ENCODE peak calls at places on chromosomes 7 and 10, in ten cellular contexts. One of them, this sample, is unnamed.

GRCh38 chr10:31133628-31134302 is 102.1 kb upstream of the ZNF438 start:
- DNase-seq in stimulated activated CD4-positive, alpha-beta T cell treated with anti-CD3 and anti-CD28 coated beads, TNF-alpha, amount 100 ng/mL, for 24 hours: peak
- DNase-seq in amygdala: peak
- DNase-seq in upper lobe of right lung: peak
- DNase-seq in astrocyte of the spinal cord: peak
- DNase-seq in Panc1: no peak
- DNase-seq in iPS-NIHi11: peak
- DNase-seq in left ventricle myocardium inferior: peak
- DNase-seq in GM10248: peak
- DNase-seq in activated CD4-positive, alpha-beta T cell treated with anti-CD3 and anti-CD28 coated beads, Interleukin-2, amount 50 U/mL, for 48 hours: peak
- DNase-seq in this sample: peak

GRCh38 chr7:128827971-128828711 is 2.1 kb upstream of the FLNC start:
- DNase-seq in stimulated activated CD4-positive, alpha-beta T cell treated with anti-CD3 and anti-CD28 coated beads, TNF-alpha, amount 100 ng/mL, for 24 hours: no peak
- DNase-seq in amygdala: no peak
- DNase-seq in upper lobe of right lung: no peak
- DNase-seq in astrocyte of the spinal cord: peak
- DNase-seq in Panc1: peak
- DNase-seq in iPS-NIHi11: no peak
- DNase-seq in left ventricle myocardium inferior: peak
- DNase-seq in GM10248: no peak
- DNase-seq in activated CD4-positive, alpha-beta T cell treated with anti-CD3 and anti-CD28 coated beads, Interleukin-2, amount 50 U/mL, for 48 hours: no peak
- DNase-seq in this sample: no peak

GRCh38 chr7:37108615-37109014 is 340.0 kb downstream of the ELMO1 start:
- DNase-seq in stimulated activated CD4-positive, alpha-beta T cell treated with anti-CD3 and anti-CD28 coated beads, TNF-alpha, amount 100 ng/mL, for 24 hours: no peak
- DNase-seq in amygdala: no peak
- DNase-seq in upper lobe of right lung: no peak
- DNase-seq in astrocyte of the spinal cord: no peak
- DNase-seq in Panc1: no peak
- DNase-seq in iPS-NIHi11: no peak
- DNase-seq in left ventricle myocardium inferior: no peak
- DNase-seq in GM10248: no peak
- DNase-seq in activated CD4-positive, alpha-beta T cell treated with anti-CD3 and anti-CD28 coated beads, Interleukin-2, amount 50 U/mL, for 48 hours: no peak
- DNase-seq in this sample: no peak

GRCh38 chr10:64067009-64067606 is 545.9 kb downstream of the REEP3 start:
- DNase-seq in stimulated activated CD4-positive, alpha-beta T cell treated with anti-CD3 and anti-CD28 coated beads, TNF-alpha, amount 100 ng/mL, for 24 hours: no peak
- DNase-seq in amygdala: no peak
- DNase-seq in upper lobe of right lung: no peak
- DNase-seq in astrocyte of the spinal cord: no peak
- DNase-seq in Panc1: no peak
- DNase-seq in iPS-NIHi11: no peak
- DNase-seq in left ventricle myocardium inferior: no peak
- DNase-seq in GM10248: no peak
- DNase-seq in activated CD4-positive, alpha-beta T cell treated with anti-CD3 and anti-CD28 coated beads, Interleukin-2, amount 50 U/mL, for 48 hours: no peak
- DNase-seq in this sample: no peak

GRCh38 chr7:140479062-140479738 is at the start of gene MKRN1:
- DNase-seq in stimulated activated CD4-positive, alpha-beta T cell treated with anti-CD3 and anti-CD28 coated beads, TNF-alpha, amount 100 ng/mL, for 24 hours: peak
- DNase-seq in amygdala: peak
- DNase-seq in upper lobe of right lung: peak
- DNase-seq in astrocyte of the spinal cord: peak
- DNase-seq in Panc1: peak
- DNase-seq in iPS-NIHi11: peak
- DNase-seq in left ventricle myocardium inferior: peak
- DNase-seq in GM10248: peak
- DNase-seq in activated CD4-positive, alpha-beta T cell treated with anti-CD3 and anti-CD28 coated beads, Interleukin-2, amount 50 U/mL, for 48 hours: peak
- DNase-seq in this sample: peak

GRCh38 chr7:38902443-38902842 is 6.5 kb downstream of the VPS41 start:
- DNase-seq in stimulated activated CD4-positive, alpha-beta T cell treated with anti-CD3 and anti-CD28 coated beads, TNF-alpha, amount 100 ng/mL, for 24 hours: no peak
- DNase-seq in amygdala: no peak
- DNase-seq in upper lobe of right lung: no peak
- DNase-seq in astrocyte of the spinal cord: no peak
- DNase-seq in Panc1: no peak
- DNase-seq in iPS-NIHi11: no peak
- DNase-seq in left ventricle myocardium inferior: no peak
- DNase-seq in GM10248: no peak
- DNase-seq in activated CD4-positive, alpha-beta T cell treated with anti-CD3 and anti-CD28 coated beads, Interleukin-2, amount 50 U/mL, for 48 hours: no peak
- DNase-seq in this sample: no peak

GRCh38 chr7:80114159-80114558 is 20.5 kb upstream of the GNAI1 start:
- DNase-seq in stimulated activated CD4-positive, alpha-beta T cell treated with anti-CD3 and anti-CD28 coated beads, TNF-alpha, amount 100 ng/mL, for 24 hours: no peak
- DNase-seq in amygdala: peak
- DNase-seq in upper lobe of right lung: no peak
- DNase-seq in astrocyte of the spinal cord: no peak
- DNase-seq in Panc1: no peak
- DNase-seq in iPS-NIHi11: no peak
- DNase-seq in left ventricle myocardium inferior: no peak
- DNase-seq in GM10248: no peak
- DNase-seq in activated CD4-positive, alpha-beta T cell treated with anti-CD3 and anti-CD28 coated beads, Interleukin-2, amount 50 U/mL, for 48 hours: no peak
- DNase-seq in this sample: no peak

GRCh38 chr7:99579956-99580777 is 17.9 kb upstream of the TMEM225B start:
- DNase-seq in stimulated activated CD4-positive, alpha-beta T cell treated with anti-CD3 and anti-CD28 coated beads, TNF-alpha, amount 100 ng/mL, for 24 hours: no peak
- DNase-seq in amygdala: no peak
- DNase-seq in upper lobe of right lung: peak
- DNase-seq in astrocyte of the spinal cord: peak
- DNase-seq in Panc1: no peak
- DNase-seq in iPS-NIHi11: peak
- DNase-seq in left ventricle myocardium inferior: peak
- DNase-seq in GM10248: no peak
- DNase-seq in activated CD4-positive, alpha-beta T cell treated with anti-CD3 and anti-CD28 coated beads, Interleukin-2, amount 50 U/mL, for 48 hours: peak
- DNase-seq in this sample: peak

This sample was measured in NCI-H1417.